ENCODE peak calls at places on chromosomes 3 and 15, in six cellular contexts. Y, F, K, M, G and O are unnamed samples.

GRCh38 chr15:60221356-60221755 is 176.4 kb downstream of the ANXA2 start:
- DNase-seq in F (no peak), G (no peak), K (no peak), Y (no peak), M (no peak), O (no peak)

GRCh38 chr15:48645558-48646330 is at the start of gene FBN1:
- DNase-seq in F (peak; percentile 31), K (peak; percentile 66), M (peak; percentile 78), G (peak; percentile 94), Y (peak; percentile 67), O (peak; percentile 84)

GRCh38 chr3:80060664-80061063 is 292.9 kb upstream of the ROBO1 start:
- DNase-seq in Y (no peak), G (no peak), K (no peak), F (no peak), M (no peak), O (no peak)

GRCh38 chr3:46889381-46890110 is 12.0 kb downstream of the PTH1R start:
- DNase-seq in Y (no peak), K (no peak), M (no peak), F (no peak), G (no peak), O (no peak)

GRCh38 chr3:47611577-47611976 is 32.9 kb upstream of the CSPG5 start:
- DNase-seq in Y (no peak), M (no peak), F (no peak), K (no peak), G (no peak), O (no peak)

GRCh38 chr3:76024640-76025039 is 239.3 kb upstream of the ZNF717 start:
- DNase-seq in K (no peak), M (no peak), G (no peak), Y (no peak), F (no peak), O (no peak)

GRCh38 chr3:126351086-126351770 is 6.0 kb downstream of the KLF15 start:
- DNase-seq in M (no peak), G (no peak), Y (peak; percentile 9), K (peak; percentile 37), F (no peak), O (peak; percentile 10)

GRCh38 chr15:64911317-64912186 is at the start of gene ANKDD1A:
- DNase-seq in G (no peak), K (peak; percentile 70), M (peak; percentile 67), Y (peak; percentile 41), F (peak; percentile 69), O (peak; percentile 86)

GRCh38 chr3:155495387-155495786 is 201.9 kb upstream of the STRIT1 start:
- DNase-seq in Y (no peak), F (no peak), K (no peak), G (no peak), M (no peak), O (no peak)

GRCh38 chr15:92163641-92164040 is 230.0 kb upstream of the ST8SIA2 start:
- DNase-seq in Y (no peak), M (no peak), G (no peak), F (no peak), K (no peak), O (no peak)

GRCh38 chr3:24526640-24527237 is 32.1 kb upstream of the THRB start:
- DNase-seq in Y (no peak), G (no peak), M (no peak), K (no peak), F (no peak), O (no peak)

GRCh38 chr15:90084876-90085423 is 17.3 kb downstream of the IDH2 start:
- DNase-seq in Y (no peak), G (no peak), M (no peak), K (no peak), F (no peak), O (no peak)

GRCh38 chr3:52277071-52277964 is 1.1 kb downstream of the WDR82 start:
- DNase-seq in F (peak; percentile 77), M (peak; percentile 86), K (peak; percentile 89), G (peak; percentile 93), Y (peak; percentile 39), O (peak; percentile 89)

GRCh38 chr3:31926543-31926942 is 54.5 kb downstream of the OSBPL10 start:
- DNase-seq in Y (no peak), M (no peak), K (no peak), G (no peak), F (no peak), O (no peak)

GRCh38 chr3:129263161-129263910 is 13.9 kb downstream of the COPG1 start:
- DNase-seq in Y (no peak), K (peak; percentile 22), G (no peak), F (no peak), M (no peak), O (no peak)

GRCh38 chr3:129257609-129258008 is 8.2 kb downstream of the COPG1 start:
- DNase-seq in F (no peak), G (no peak), M (no peak), Y (no peak), K (no peak), O (no peak)

GRCh38 chr3:129261850-129262249 is 12.4 kb downstream of the COPG1 start:
- DNase-seq in F (no peak), K (peak; percentile 10), M (no peak), Y (no peak), G (no peak), O (no peak)

GRCh38 chr3:129260606-129261005 is 11.2 kb downstream of the COPG1 start:
- DNase-seq in G (no peak), Y (no peak), M (no peak), K (no peak), F (no peak), O (no peak)

GRCh38 chr3:129259612-129260477 is 10.4 kb downstream of the COPG1 start:
- DNase-seq in K (no peak), G (no peak), Y (no peak), M (no peak), F (peak; percentile 45), O (no peak)
- TF ChIP-seq POLR2A in K (no peak), G (no peak), Y (no peak), M (no peak), F (no peak), O (no peak)

DNA sequence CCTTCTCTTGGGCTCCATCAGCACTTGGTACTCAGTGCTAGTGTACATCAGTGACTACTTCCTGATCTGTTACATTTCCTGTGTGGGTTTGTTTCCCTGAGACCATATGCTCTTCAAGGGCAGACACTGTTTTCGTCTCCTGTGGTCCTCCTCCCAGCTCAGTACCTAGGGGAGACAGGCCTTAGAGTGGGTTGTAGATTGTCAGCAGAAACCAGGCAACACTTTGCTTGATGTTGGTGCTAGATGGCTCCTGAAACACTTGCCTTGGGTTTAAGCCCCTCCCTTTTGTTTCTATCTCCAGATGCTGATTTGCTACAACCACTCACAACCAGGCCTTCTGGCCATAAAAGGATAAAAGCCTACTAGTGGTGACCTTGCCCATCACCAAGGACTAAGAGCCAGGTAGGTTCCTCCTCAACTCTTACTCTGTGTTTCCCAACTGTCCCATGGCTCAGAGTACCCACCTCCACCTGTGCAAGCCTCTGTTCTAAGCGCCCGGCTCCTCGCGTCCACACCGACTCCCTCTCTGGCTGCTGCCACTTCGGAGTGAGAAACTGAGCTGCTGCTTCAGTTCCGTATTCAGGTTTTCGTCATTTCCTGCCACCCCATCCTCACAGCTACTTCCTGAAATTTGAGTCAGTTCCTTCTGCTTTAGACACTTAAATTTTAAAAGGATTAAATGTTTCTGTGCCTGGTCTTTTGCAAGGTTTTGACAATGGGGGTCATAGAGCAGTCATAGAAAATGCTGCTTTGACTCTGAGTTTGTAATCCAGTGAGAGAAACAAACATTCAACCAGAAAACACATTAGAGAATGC is at the start of gene HCLS1:
- DNase-seq in G (no peak), F (peak; percentile 51), Y (peak; percentile 19), M (peak; percentile 53), K (peak; percentile 90), O (peak; percentile 47)
- TF ChIP-seq POLR2A in G (no peak), F (no peak), Y (peak; percentile 30), M (no peak), K (peak; percentile 57), O (no peak)

DNA sequence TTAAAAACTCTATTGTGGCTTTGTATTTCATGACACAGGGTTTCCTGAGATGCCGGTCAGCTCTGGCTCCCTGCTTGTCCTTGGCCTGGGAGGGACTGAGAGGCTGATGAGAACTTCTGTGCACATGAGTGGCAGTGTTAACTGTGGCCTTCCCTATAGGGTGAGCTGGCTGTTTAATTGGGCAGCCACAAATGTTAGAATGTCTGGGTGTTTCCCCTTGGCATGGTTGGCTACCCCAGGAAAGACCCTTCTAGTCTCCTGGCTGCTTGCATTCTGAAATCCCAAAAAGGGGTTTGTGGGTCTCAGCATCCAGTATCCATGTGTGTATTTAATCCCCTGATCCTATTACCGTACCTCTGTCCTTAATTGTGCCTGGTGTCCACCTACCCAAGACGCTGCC is 3.0 kb upstream of the KLF13 start:
- DNase-seq in Y (no peak), K (no peak), M (no peak), G (no peak), F (no peak), O (no peak)
- TF ChIP-seq POLR2A in Y (no peak), K (no peak), M (no peak), G (no peak), F (no peak), O (no peak)

GRCh38 chr3:150603888-150604319 is 783 bp downstream of the SELENOT start:
- DNase-seq in F (no peak), M (no peak), Y (no peak), K (no peak), G (no peak), O (peak; percentile 32)

GRCh38 chr3:150605998-150606641 is 3.0 kb downstream of the SELENOT start:
- DNase-seq in G (no peak), K (no peak), Y (no peak), M (no peak), F (no peak), O (no peak)

GRCh38 chr3:150602426-150603089 is 563 bp upstream of the SELENOT start:
- DNase-seq in F (no peak), Y (no peak), M (no peak), K (no peak), G (no peak), O (no peak)

GRCh38 chr3:150599611-150600297 is 3.4 kb upstream of the SELENOT start:
- DNase-seq in F (no peak), G (no peak), Y (no peak), M (no peak), K (no peak), O (no peak)

GRCh38 chr3:150603090-150603887 is at the start of gene SELENOT:
- DNase-seq in K (peak; percentile 97), Y (peak; percentile 87), G (peak; percentile 98), F (peak; percentile 96), M (peak; percentile 95), O (peak; percentile 94)
- TF ChIP-seq POLR2A in K (peak; percentile 96), Y (peak; percentile 96), G (peak; percentile 76), F (peak; percentile 89), M (peak; percentile 67), O (peak; percentile 78)

DNA sequence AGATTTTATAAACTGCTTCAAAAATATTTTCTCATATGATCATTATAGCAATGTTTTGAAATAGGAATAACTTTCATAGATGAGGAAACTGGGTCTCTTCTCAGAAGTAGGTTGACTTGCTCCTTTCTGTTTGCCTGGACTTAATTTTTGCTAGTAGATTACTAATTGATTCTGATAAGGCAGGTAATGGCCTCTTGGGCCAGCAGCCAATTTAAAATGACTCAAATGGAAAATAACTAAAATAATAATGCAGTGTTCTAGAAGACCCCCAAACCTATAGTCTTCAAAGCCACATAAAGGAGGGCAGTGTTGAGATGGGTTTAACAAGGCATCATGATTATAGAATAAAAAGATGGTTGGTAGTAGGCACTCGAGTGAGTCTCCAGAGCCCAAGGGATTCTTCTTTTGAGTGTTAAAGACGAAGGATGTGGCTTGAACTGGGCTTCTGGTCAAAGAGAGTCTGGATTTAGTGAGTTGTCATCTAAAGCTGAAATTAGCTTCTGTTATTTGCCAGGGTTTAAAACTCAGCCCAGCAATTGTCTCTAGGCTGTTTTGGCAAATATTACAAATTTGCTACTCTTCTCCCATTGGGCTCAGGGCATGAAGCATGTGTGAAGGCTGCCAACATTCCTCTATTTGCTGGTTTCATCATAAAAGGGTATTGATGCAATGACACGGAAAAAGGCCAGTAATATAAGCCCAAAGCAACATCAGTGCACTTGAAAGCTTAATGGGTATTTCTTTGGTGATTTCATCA is 297.1 kb upstream of the MEIS2 start:
- DNase-seq in F (no peak), K (no peak), G (no peak), Y (no peak), M (no peak), O (no peak)
- TF ChIP-seq POLR2A in F (no peak), K (no peak), G (no peak), Y (no peak), M (no peak), O (no peak)